ENCODE peak calls at places on chromosomes 7 and 10, in five cellular contexts. X is suprapubic skin, O is substantia nigra, E is PC-3, P is neuronal stem cell. W is an unnamed sample.
A peak's percentile ranks its signal among the peaks of the same experiment; 100 is the strongest.

GRCh38 chr10:100100651-100101525 is 19.2 kb upstream of the CPN1 start:
- DNase-seq in X (no peak), O (no peak), E (peak; percentile 55), P (no peak), W (peak; percentile 0)

GRCh38 chr7:1025747-1026581 is 18.4 kb upstream of the GPR146 start:
- DNase-seq in X (no peak), O (no peak), E (no peak), P (no peak), W (no peak)

GRCh38 chr7:1894313-1894900 is 224.3 kb downstream of the ELFN1 start:
- DNase-seq in X (no peak), O (no peak), E (no peak), P (no peak), W (no peak)

GRCh38 chr10:14608381-14609001 is 166.2 kb downstream of the FAM107B start:
- DNase-seq in X (no peak), O (no peak), E (no peak), P (no peak), W (no peak)

GRCh38 chr7:347644-348479 is 57.9 kb downstream of the FOXL3 start:
- DNase-seq in X (no peak), O (no peak), E (no peak), P (no peak), W (no peak)

GRCh38 chr10:106535304-106535964 is 629.1 kb downstream of the SORCS1 start:
- DNase-seq in X (no peak), O (no peak), E (peak; percentile 6), P (no peak), W (no peak)

GRCh38 chr10:30270247-30270646 is 78.8 kb downstream of the MTPAP start:
- DNase-seq in X (no peak), O (no peak), E (peak; percentile 44), P (no peak), W (no peak)

GRCh38 chr10:43282881-43283280 is 16.0 kb upstream of the RASGEF1A start:
- DNase-seq in X (peak; percentile 49), O (no peak), E (no peak), P (no peak), W (no peak)

GRCh38 chr7:26584964-26585650 is 279.3 kb downstream of the SKAP2 start:
- DNase-seq in X (no peak), O (no peak), E (peak; percentile 42), P (no peak), W (no peak)

GRCh38 chr7:55545496-55545895 is 26.8 kb downstream of the VOPP1 start:
- DNase-seq in X (no peak), O (no peak), E (peak; percentile 82), P (no peak), W (no peak)

GRCh38 chr7:99331002-99331401 is 5.3 kb downstream of the ARPC1A start:
- DNase-seq in X (no peak), O (no peak), E (peak; percentile 37), P (no peak), W (no peak)

GRCh38 chr7:96901822-96902412 is 103.4 kb upstream of the DLX6 start:
- DNase-seq in X (no peak), O (no peak), E (peak; percentile 92), P (no peak), W (no peak)

GRCh38 chr10:67606572-67606971 is 89.4 kb downstream of the CTNNA3 start:
- DNase-seq in X (no peak), O (no peak), E (peak; percentile 91), P (no peak), W (peak; percentile 53)

GRCh38 chr7:115728518-115728917 is 302.0 kb downstream of the TFEC start:
- DNase-seq in X (no peak), O (no peak), E (no peak), P (no peak), W (no peak)

GRCh38 chr7:141889323-141889722 is 26.9 kb upstream of the OR9A4 start:
- DNase-seq in X (no peak), O (no peak), E (no peak), P (no peak), W (no peak)

GRCh38 chr10:132674311-132674710 is 111.6 kb downstream of the NKX6-2 start:
- DNase-seq in X (peak; percentile 12), O (no peak), E (no peak), P (no peak), W (no peak)

GRCh38 chr7:44917465-44917864 is 32.1 kb upstream of the PURB start:
- DNase-seq in X (no peak), O (no peak), E (no peak), P (no peak), W (no peak)

GRCh38 chr10:104045151-104046089 is 40.3 kb downstream of the COL17A1 start:
- DNase-seq in X (no peak), O (no peak), E (peak; percentile 80), P (peak; percentile 66), W (peak; percentile 52)

GRCh38 chr7:136925556-136925955 is 57.1 kb downstream of the CHRM2 start:
- DNase-seq in X (no peak), O (no peak), E (no peak), P (no peak), W (no peak)

GRCh38 chr7:148700693-148701092 is 2.0 kb downstream of the CUL1 start:
- DNase-seq in X (no peak), O (no peak), E (peak; percentile 25), P (no peak), W (no peak)

GRCh38 chr7:83872501-83872900 is 223.6 kb upstream of the SEMA3E start:
- DNase-seq in X (no peak), O (no peak), E (no peak), P (no peak), W (no peak)

GRCh38 chr10:69864321-69864720 is 62.6 kb downstream of the COL13A1 start:
- DNase-seq in X (no peak), O (no peak), E (peak; percentile 100), P (no peak), W (peak; percentile 47)

GRCh38 chr10:92387289-92387940 is 96.4 kb downstream of the MARCHF5 start:
- DNase-seq in X (no peak), O (no peak), E (peak; percentile 51), P (peak; percentile 88), W (peak; percentile 16)

GRCh38 chr10:117168135-117168674 is 29.1 kb upstream of the KCNK18 start:
- DNase-seq in X (peak; percentile 82), O (peak; percentile 23), E (peak; percentile 49), P (peak; percentile 71), W (no peak)

GRCh38 chr7:1666779-1667565 is 3.1 kb upstream of the ELFN1 start:
- DNase-seq in X (peak; percentile 74), O (no peak), E (no peak), P (peak; percentile 26), W (no peak)

GRCh38 chr7:41970946-41971345 is 266.1 kb downstream of the GLI3 start:
- DNase-seq in X (no peak), O (no peak), E (no peak), P (no peak), W (no peak)

GRCh38 chr7:101087334-101088068 is 2.2 kb downstream of the TRIM56 start:
- DNase-seq in X (no peak), O (no peak), E (no peak), P (no peak), W (no peak)

GRCh38 chr7:101088069-101088425 is 2.8 kb downstream of the TRIM56 start:
- DNase-seq in X (no peak), O (no peak), E (no peak), P (no peak), W (no peak)

GRCh38 chr7:101085000-101085948 is at the start of gene TRIM56:
- DNase-seq in X (peak; percentile 94), O (peak; percentile 41), E (peak; percentile 95), P (no peak), W (peak; percentile 36)

GRCh38 chr7:101089876-101090275 is 4.6 kb downstream of the TRIM56 start:
- DNase-seq in X (no peak), O (no peak), E (no peak), P (no peak), W (no peak)

GRCh38 chr7:101088858-101089529 is 3.7 kb downstream of the TRIM56 start:
- DNase-seq in X (no peak), O (no peak), E (no peak), P (no peak), W (no peak)
- H3K27ac ChIP-seq in X (no peak overlapping the region), O (no peak overlapping the region), E (no peak overlapping the region), P (no peak overlapping the region), W (no peak overlapping the region)

DNA sequence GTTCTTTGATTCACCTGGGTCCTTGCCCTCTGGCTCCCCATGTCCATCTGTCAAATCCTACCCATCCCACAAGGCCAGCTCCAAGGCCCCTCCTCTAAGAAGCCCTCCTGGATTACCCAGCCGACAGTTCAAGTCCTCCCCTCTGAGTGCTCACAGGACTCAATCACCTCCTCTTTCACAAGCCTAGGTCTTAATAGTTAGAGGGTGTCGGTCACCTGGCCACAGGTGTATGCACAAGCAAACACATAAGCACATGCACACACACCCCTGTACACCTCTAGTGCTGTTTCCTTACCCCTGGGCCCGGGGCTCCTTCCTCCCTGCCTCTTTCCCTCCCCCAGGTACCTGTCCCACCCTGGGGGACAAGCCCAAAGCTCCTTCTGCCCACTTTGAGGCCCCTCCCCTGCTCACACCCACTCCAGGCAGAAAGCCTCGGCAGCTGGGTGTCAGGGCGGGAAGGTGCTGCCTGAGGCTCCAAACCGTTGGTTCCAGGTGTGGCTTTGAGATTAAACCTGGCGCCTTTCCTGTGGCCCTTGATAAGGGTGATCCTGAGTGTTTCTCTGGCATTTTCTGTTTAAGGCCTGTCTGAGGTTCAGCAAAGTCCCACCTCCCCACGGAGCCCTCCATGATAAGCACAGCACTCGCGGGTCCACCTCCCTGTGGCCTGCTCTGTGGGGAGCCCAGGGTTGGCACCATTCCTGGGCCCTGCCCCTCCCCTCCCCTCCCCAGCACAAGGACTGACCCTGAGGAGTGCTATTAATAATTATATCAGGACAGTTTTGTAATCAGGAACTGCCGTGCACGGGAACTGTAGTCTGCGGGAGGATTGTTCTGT is 14.7 kb upstream of the AQP1 start:
- DNase-seq in X (no peak), O (no peak), E (no peak), P (no peak), W (no peak)
- H3K27ac ChIP-seq in X (no peak overlapping the region), O (no peak overlapping the region), E (no peak overlapping the region), P (no peak overlapping the region), W (no peak overlapping the region)

GRCh38 chr10:72616716-72617115 is 9.2 kb downstream of the MICU1 start:
- DNase-seq in X (no peak), O (no peak), E (no peak), P (no peak), W (no peak)
- H3K27ac ChIP-seq in X (no peak overlapping the region), O (no peak overlapping the region), E (no peak overlapping the region), P (no peak overlapping the region), W (no peak overlapping the region)

GRCh38 chr10:110876000-110876399 is 4.3 kb downstream of the PDCD4 start:
- DNase-seq in X (no peak), O (no peak), E (no peak), P (no peak), W (no peak)

GRCh38 chr10:110880012-110880411 is 8.3 kb downstream of the PDCD4 start:
- DNase-seq in X (no peak), O (no peak), E (no peak), P (no peak), W (no peak)

GRCh38 chr10:110873951-110874350 is 2.2 kb downstream of the PDCD4 start:
- DNase-seq in X (no peak), O (no peak), E (no peak), P (no peak), W (no peak)

GRCh38 chr10:110872984-110873569 is 1.3 kb downstream of the PDCD4 start:
- DNase-seq in X (no peak), O (no peak), E (no peak), P (no peak), W (no peak)

DNA sequence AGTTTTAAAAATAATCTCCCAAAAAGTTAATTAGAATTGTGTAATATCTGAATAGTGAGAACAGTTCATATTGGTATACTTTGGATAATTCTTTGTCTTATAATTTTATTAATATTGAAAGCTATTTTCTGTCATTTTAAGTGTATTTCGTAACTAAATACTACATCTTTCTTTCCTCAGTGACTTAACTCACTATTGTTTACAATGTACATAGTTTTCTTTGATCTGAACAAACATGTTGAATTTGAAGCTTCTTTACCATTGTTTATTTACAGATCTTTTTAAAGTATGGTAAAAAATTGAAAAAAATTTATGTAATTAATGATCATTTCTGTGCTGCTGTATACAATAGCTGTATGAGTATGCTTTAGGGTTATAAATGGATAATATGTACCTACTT is 5.1 kb downstream of the PDCD4 start:
- DNase-seq in X (no peak), O (no peak), E (no peak), P (no peak), W (no peak)
- H3K27ac ChIP-seq in X (no peak overlapping the region), O (no peak overlapping the region), E (no peak overlapping the region), P (no peak overlapping the region), W (no peak overlapping the region)

W was measured in AG04450.